ENCODE peak calls at places on chromosomes 1 and 21, in five cellular contexts. One of them, this sample, is unnamed.
A peak's percentile ranks its signal among the peaks of the same experiment; 100 is the strongest.

GRCh38 chr1:235100124-235100801 is 28.4 kb downstream of the TOMM20 start:
- DNase-seq in RWPE1: no peak
- DNase-seq in H9: peak; percentile 83
- DNase-seq in GM23338: peak; percentile 80
- DNase-seq in heart left ventricle: no peak
- DNase-seq in this sample: no peak

GRCh38 chr1:208216062-208216461 is 28.1 kb downstream of the PLXNA2 start:
- DNase-seq in heart left ventricle: no peak
- DNase-seq in GM23338: no peak
- DNase-seq in RWPE1: no peak
- DNase-seq in H9: no peak
- DNase-seq in this sample: peak; percentile 57

GRCh38 chr1:161502641-161503393 is 2.4 kb upstream of the FCGR2A start:
- DNase-seq in H9: no peak
- DNase-seq in GM23338: no peak
- DNase-seq in heart left ventricle: no peak
- DNase-seq in RWPE1: no peak
- DNase-seq in this sample: peak; percentile 44

GRCh38 chr1:27007909-27008582 is 4.6 kb downstream of the TENT5B start:
- DNase-seq in RWPE1: no peak
- DNase-seq in heart left ventricle: no peak
- DNase-seq in GM23338: peak; percentile 87
- DNase-seq in H9: peak; percentile 89
- DNase-seq in this sample: no peak

GRCh38 chr1:53362851-53363642 is 35.2 kb upstream of the LRP8 start:
- DNase-seq in GM23338: peak; percentile 32
- DNase-seq in H9: peak; percentile 63
- DNase-seq in heart left ventricle: no peak
- DNase-seq in RWPE1: no peak
- DNase-seq in this sample: no peak

GRCh38 chr1:227429447-227430359 is 111.4 kb upstream of the CDC42BPA start:
- DNase-seq in GM23338: no peak
- DNase-seq in RWPE1: no peak
- DNase-seq in heart left ventricle: no peak
- DNase-seq in H9: no peak
- DNase-seq in this sample: peak; percentile 47

GRCh38 chr1:204623365-204623893 is 62.1 kb downstream of the LRRN2 start:
- DNase-seq in H9: no peak
- DNase-seq in GM23338: no peak
- DNase-seq in heart left ventricle: no peak
- DNase-seq in RWPE1: peak; percentile 88
- DNase-seq in this sample: peak; percentile 43

GRCh38 chr21:42438316-42439205 is 34.9 kb downstream of the UBASH3A start:
- DNase-seq in H9: no peak
- DNase-seq in heart left ventricle: no peak
- DNase-seq in RWPE1: no peak
- DNase-seq in GM23338: no peak
- DNase-seq in this sample: no peak

GRCh38 chr1:240312872-240313271 is 221.2 kb downstream of the FMN2 start:
- DNase-seq in GM23338: no peak
- DNase-seq in RWPE1: peak; percentile 60
- DNase-seq in heart left ventricle: no peak
- DNase-seq in H9: no peak
- DNase-seq in this sample: peak; percentile 83

GRCh38 chr21:19123053-19123452 is 719.5 kb upstream of the TMPRSS15 start:
- DNase-seq in GM23338: no peak
- DNase-seq in heart left ventricle: no peak
- DNase-seq in H9: no peak
- DNase-seq in RWPE1: no peak
- DNase-seq in this sample: no peak

GRCh38 chr1:29393451-29393826 is 157.1 kb downstream of the PTPRU start:
- DNase-seq in H9: no peak
- DNase-seq in heart left ventricle: no peak
- DNase-seq in RWPE1: no peak
- DNase-seq in GM23338: no peak
- DNase-seq in this sample: no peak

GRCh38 chr1:226816585-226816984 is 53.8 kb upstream of the PSEN2 start:
- DNase-seq in GM23338: no peak
- DNase-seq in heart left ventricle: no peak
- DNase-seq in H9: no peak
- DNase-seq in RWPE1: no peak
- DNase-seq in this sample: peak; percentile 23

GRCh38 chr1:159508951-159509350 is 26.9 kb downstream of the OR10J5 start:
- DNase-seq in heart left ventricle: no peak
- DNase-seq in RWPE1: no peak
- DNase-seq in GM23338: no peak
- DNase-seq in H9: no peak
- DNase-seq in this sample: no peak

GRCh38 chr1:61420243-61420642 is 304.7 kb downstream of the TM2D1 start:
- DNase-seq in H9: no peak
- DNase-seq in RWPE1: no peak
- DNase-seq in GM23338: no peak
- DNase-seq in heart left ventricle: no peak
- DNase-seq in this sample: no peak

GRCh38 chr1:43488165-43488564 is 34.4 kb upstream of the HYI start:
- DNase-seq in H9: no peak
- DNase-seq in GM23338: no peak
- DNase-seq in RWPE1: no peak
- DNase-seq in heart left ventricle: no peak
- DNase-seq in this sample: no peak
- H3K27ac ChIP-seq in H9: no peak overlapping the region
- H3K27ac ChIP-seq in GM23338: no peak overlapping the region
- H3K27ac ChIP-seq in RWPE1: no peak overlapping the region
- H3K27ac ChIP-seq in heart left ventricle: no peak overlapping the region
- H3K27ac ChIP-seq in this sample: no peak overlapping the region

DNA sequence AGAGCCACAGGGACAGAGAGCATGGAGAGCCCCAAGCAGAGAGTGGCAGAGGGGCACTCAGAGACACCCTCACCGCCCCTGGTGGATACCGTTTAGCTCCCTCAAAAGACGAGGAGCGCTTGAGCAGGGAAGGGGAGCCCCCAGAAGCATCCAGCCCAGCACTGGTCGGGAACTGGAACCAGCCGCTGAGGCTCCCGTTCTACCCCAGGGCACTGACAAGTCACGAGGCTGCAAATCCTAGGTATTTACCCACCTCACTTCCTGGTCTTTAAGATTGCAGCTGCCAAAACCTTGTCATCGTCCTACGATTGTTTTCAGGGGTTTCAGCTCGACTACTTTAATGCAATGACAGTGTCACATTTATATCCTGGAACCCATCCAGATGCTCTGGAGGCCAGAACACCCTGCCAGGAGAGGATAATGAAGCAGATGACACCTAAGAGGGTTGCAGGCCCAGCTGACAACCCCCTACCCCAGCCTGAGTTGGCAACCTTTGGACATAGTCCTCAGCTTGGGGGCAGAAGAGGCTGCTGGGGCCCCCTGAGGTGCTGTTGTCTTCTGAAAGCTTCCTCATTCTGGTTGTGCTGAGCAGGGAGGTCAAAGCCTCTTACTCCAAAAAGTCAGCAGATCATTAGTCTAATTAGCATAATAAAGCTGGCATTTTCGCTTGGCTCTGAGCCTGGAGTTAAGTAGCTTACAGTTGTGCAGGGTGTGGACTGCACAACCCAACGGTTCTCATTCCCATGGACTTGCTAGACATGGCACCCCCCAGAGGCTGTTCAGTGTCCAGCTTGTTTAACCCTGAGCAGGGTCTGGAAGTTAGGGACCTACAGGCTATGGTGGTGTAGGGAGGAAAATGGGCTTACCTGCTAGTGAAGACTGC is 20.6 kb upstream of the BACE2 start:
- DNase-seq in H9: no peak
- DNase-seq in heart left ventricle: no peak
- DNase-seq in RWPE1: no peak
- DNase-seq in GM23338: no peak
- DNase-seq in this sample: no peak
- TF ChIP-seq CTCF in H9: no peak
- TF ChIP-seq CTCF in heart left ventricle: no peak
- TF ChIP-seq CTCF in RWPE1: no peak
- TF ChIP-seq CTCF in GM23338: no peak
- TF ChIP-seq CTCF in this sample: no peak

GRCh38 chr1:154957258-154957657 is 1.4 kb upstream of the PBXIP1 start:
- DNase-seq in heart left ventricle: peak; percentile 20
- DNase-seq in GM23338: no peak
- DNase-seq in H9: no peak
- DNase-seq in RWPE1: no peak
- DNase-seq in this sample: no peak
- H3K27ac ChIP-seq in heart left ventricle: peak overlapping the region; percentile 83
- H3K27ac ChIP-seq in GM23338: no peak overlapping the region
- H3K27ac ChIP-seq in H9: no peak overlapping the region
- H3K27ac ChIP-seq in RWPE1: peak overlapping the region; percentile 80
- H3K27ac ChIP-seq in this sample: no peak overlapping the region

GRCh38 chr21:44199448-44199847 is 41.3 kb downstream of the ICOSLG start:
- DNase-seq in RWPE1: no peak
- DNase-seq in GM23338: peak; percentile 85
- DNase-seq in heart left ventricle: no peak
- DNase-seq in H9: peak; percentile 68
- DNase-seq in this sample: no peak
- TF ChIP-seq CTCF in RWPE1: no peak
- TF ChIP-seq CTCF in GM23338: no peak
- TF ChIP-seq CTCF in heart left ventricle: no peak
- TF ChIP-seq CTCF in H9: no peak
- TF ChIP-seq CTCF in this sample: no peak

GRCh38 chr1:113811353-113811887 is 856 bp downstream of the RSBN1 start:
- DNase-seq in GM23338: peak; percentile 57
- DNase-seq in heart left ventricle: no peak
- DNase-seq in H9: peak; percentile 35
- DNase-seq in RWPE1: peak; percentile 28
- DNase-seq in this sample: no peak

GRCh38 chr1:113809651-113810602 is 2.3 kb downstream of the RSBN1 start:
- DNase-seq in GM23338: no peak
- DNase-seq in heart left ventricle: no peak
- DNase-seq in H9: no peak
- DNase-seq in RWPE1: no peak
- DNase-seq in this sample: no peak

GRCh38 chr1:113805639-113806038 is 6.6 kb downstream of the RSBN1 start:
- DNase-seq in H9: no peak
- DNase-seq in RWPE1: no peak
- DNase-seq in GM23338: no peak
- DNase-seq in heart left ventricle: no peak
- DNase-seq in this sample: no peak

GRCh38 chr1:113805256-113805531 is 7.1 kb downstream of the RSBN1 start:
- DNase-seq in RWPE1: no peak
- DNase-seq in GM23338: no peak
- DNase-seq in heart left ventricle: no peak
- DNase-seq in H9: no peak
- DNase-seq in this sample: no peak

DNA sequence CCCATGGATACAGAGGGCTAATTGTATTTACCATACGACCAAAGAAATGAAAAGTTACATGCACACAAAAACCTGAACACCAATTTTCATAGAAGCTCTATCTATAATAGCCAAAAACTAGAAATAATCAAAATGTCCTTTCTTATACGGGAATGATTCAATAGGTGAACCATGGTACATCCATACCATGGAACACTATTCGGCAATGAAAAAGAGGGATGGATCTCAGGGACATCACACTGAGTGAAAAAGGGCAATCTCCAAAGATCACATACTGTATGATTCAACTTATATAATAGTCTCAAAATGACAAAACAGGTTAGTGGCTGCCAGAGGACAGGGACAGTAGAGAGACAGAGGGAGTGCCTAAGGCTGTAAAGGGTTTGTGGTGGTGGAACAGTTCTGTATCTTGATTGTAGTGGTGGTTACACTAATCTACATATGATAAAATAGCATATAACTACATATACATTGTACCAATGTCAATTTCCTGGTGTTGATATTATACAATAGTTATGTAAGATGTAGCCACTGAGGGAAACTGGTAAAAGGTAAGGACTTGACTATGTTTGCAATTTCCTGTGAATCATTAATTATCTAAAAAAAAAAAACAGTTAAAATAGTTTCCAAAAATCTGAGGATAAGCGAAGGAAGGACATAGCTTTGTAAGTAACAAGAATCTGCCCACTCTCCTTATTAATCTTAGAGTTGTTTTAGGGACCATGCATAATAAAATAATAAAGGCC is 3.7 kb downstream of the RSBN1 start:
- DNase-seq in RWPE1: no peak
- DNase-seq in heart left ventricle: no peak
- DNase-seq in GM23338: no peak
- DNase-seq in H9: no peak
- DNase-seq in this sample: no peak
- H3K27ac ChIP-seq in RWPE1: no peak overlapping the region
- H3K27ac ChIP-seq in heart left ventricle: no peak overlapping the region
- H3K27ac ChIP-seq in GM23338: no peak overlapping the region
- H3K27ac ChIP-seq in H9: no peak overlapping the region
- H3K27ac ChIP-seq in this sample: no peak overlapping the region

DNA sequence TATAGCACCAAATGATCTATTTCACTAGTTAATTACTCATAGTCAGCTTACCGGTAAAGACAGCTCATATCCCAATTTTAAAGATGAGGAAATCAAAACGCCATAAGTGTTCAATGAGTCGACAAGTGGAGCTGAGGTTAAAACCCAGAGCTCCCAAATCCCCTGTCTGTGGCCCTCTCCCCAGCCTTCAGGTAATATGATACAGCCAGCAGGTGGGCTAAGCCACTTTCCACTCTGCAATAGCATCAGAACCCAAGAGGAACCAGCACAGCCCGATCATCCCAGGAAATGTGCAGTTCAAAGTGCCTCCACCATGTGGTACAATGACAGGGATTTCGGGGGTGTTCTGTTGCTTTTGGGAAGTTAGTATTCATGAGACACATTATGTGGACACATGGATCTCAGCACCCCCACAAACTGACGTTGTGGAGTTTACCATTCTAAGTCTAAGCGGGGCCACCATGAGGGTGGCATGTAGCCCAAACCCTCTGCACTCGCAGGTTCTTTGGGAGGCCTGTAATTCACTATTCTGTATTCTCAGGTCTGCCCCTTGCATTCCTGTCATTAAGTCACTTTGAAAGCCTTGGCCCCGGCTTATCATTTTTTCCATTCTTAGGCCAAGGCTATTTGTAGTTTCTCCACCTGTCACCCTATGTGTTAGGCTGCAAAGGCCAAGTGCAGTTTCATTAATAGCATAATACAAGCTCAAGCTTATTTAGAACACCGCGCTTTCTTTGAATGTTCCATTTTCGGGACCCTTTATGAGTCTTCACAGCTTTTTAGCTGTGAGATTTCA is 26.3 kb upstream of the ACTN2 start:
- DNase-seq in RWPE1: no peak
- DNase-seq in GM23338: peak; percentile 51
- DNase-seq in H9: peak; percentile 36
- DNase-seq in heart left ventricle: no peak
- DNase-seq in this sample: no peak
- TF ChIP-seq CTCF in RWPE1: no peak
- TF ChIP-seq CTCF in GM23338: peak; percentile 10
- TF ChIP-seq CTCF in H9: peak; percentile 13
- TF ChIP-seq CTCF in heart left ventricle: no peak
- TF ChIP-seq CTCF in this sample: no peak

DNA sequence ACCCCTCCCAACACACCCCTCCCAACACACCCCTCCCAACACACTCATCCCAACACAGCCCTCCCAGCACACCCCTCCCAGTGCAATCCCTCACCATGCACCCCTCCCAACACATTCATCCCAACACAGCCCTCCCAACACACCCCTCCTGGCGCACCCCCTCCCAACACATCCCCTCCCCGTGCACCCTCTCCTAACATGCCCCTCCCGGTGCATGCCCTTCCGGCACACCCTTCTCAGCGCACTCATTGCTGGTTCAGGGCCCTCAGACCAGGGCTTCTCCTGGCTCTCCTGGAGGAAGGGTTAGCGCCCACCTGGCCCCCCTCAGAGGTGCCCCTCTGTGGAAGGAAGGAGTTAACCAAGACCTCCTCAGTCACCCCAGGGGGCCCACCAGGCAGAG is 74.5 kb upstream of the ARHGEF16 start:
- DNase-seq in RWPE1: no peak
- DNase-seq in H9: no peak
- DNase-seq in heart left ventricle: no peak
- DNase-seq in GM23338: no peak
- DNase-seq in this sample: no peak
- H3K27ac ChIP-seq in RWPE1: no peak overlapping the region
- H3K27ac ChIP-seq in H9: no peak overlapping the region
- H3K27ac ChIP-seq in heart left ventricle: no peak overlapping the region
- H3K27ac ChIP-seq in GM23338: no peak overlapping the region
- H3K27ac ChIP-seq in this sample: no peak overlapping the region

This sample was measured in brain microvascular endothelial cell.